ENCODE peak calls at places on chromosomes 5 and 9, in four cellular contexts. One of them, this sample, is unnamed.

GRCh38 chr5:173825215-173825865 is 62.8 kb upstream of the CPEB4 start:
- DNase-seq in K562: no peak
- DNase-seq in WTC11: no peak
- DNase-seq in H1: no peak
- DNase-seq in this sample: peak; percentile 50

GRCh38 chr9:85610074-85610855 is 131.5 kb downstream of the AGTPBP1 start:
- DNase-seq in H1: no peak
- DNase-seq in WTC11: peak; percentile 12
- DNase-seq in K562: peak; percentile 60
- DNase-seq in this sample: peak; percentile 74

GRCh38 chr5:170402508-170402907 is 13.3 kb upstream of the KCNMB1 start:
- DNase-seq in H1: no peak
- DNase-seq in K562: peak; percentile 26
- DNase-seq in WTC11: no peak
- DNase-seq in this sample: no peak

GRCh38 chr9:76586555-76587314 is 127.8 kb downstream of the GCNT1 start:
- DNase-seq in H1: no peak
- DNase-seq in K562: no peak
- DNase-seq in WTC11: no peak
- DNase-seq in this sample: no peak

GRCh38 chr9:80028501-80028900 is 456.7 kb downstream of the TLE4 start:
- DNase-seq in K562: no peak
- DNase-seq in WTC11: no peak
- DNase-seq in H1: no peak
- DNase-seq in this sample: peak; percentile 3

GRCh38 chr9:14313378-14313940 is 482 bp downstream of the NFIB start:
- DNase-seq in K562: no peak
- DNase-seq in H1: peak; percentile 66
- DNase-seq in WTC11: peak; percentile 50
- DNase-seq in this sample: no peak

GRCh38 chr9:33737811-33738606 is 57.4 kb upstream of the PRSS3 start:
- DNase-seq in WTC11: peak; percentile 64
- DNase-seq in H1: peak; percentile 65
- DNase-seq in K562: peak; percentile 28
- DNase-seq in this sample: peak; percentile 59

GRCh38 chr5:113043491-113043931 is 66.9 kb downstream of the DCP2 start:
- DNase-seq in K562: no peak
- DNase-seq in H1: peak; percentile 79
- DNase-seq in WTC11: peak; percentile 81
- DNase-seq in this sample: peak; percentile 88

GRCh38 chr5:77632526-77633268 is 5.8 kb downstream of the OTP start:
- DNase-seq in K562: no peak
- DNase-seq in WTC11: peak; percentile 47
- DNase-seq in H1: peak; percentile 73
- DNase-seq in this sample: peak; percentile 30

GRCh38 chr5:60945760-60946253 is 802 bp downstream of the NDUFAF2 start:
- DNase-seq in K562: peak; percentile 15
- DNase-seq in H1: no peak
- DNase-seq in WTC11: no peak
- DNase-seq in this sample: peak; percentile 30

GRCh38 chr5:109784687-109785086 is 95.0 kb downstream of the MAN2A1 start:
- DNase-seq in H1: no peak
- DNase-seq in WTC11: no peak
- DNase-seq in K562: no peak
- DNase-seq in this sample: peak; percentile 1

GRCh38 chr5:55372130-55372925 is 64.5 kb downstream of the MTREX start:
- DNase-seq in WTC11: no peak
- DNase-seq in H1: no peak
- DNase-seq in K562: no peak
- DNase-seq in this sample: no peak

GRCh38 chr5:30804739-30805313 is 388.7 kb upstream of the CDH6 start:
- DNase-seq in WTC11: peak; percentile 19
- DNase-seq in K562: no peak
- DNase-seq in H1: no peak
- DNase-seq in this sample: no peak

DNA sequence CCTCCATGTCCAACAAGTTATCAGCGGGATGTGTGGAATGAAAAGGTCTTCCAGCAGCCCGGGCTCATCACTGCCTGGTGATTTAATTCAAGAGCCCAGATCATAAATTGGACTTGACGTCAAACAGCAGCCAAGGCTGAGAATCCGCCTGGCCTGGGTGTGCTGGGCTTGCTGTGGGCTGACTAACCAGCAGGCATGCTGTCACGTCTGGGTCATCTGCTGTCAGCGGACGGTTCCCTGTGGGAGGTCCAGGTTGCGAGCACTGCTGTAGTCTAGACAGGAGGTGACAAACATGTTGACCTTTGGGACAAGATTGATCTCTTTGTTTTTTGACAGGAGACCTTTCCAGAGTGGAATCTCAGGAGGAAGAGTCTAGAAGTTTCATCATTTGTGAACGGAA is 289.7 kb downstream of the OSTF1 start:
- DNase-seq in WTC11: no peak
- DNase-seq in H1: no peak
- DNase-seq in K562: no peak
- DNase-seq in this sample: no peak
- TF ChIP-seq TEAD4 in WTC11: no peak
- TF ChIP-seq TEAD4 in H1: no peak
- TF ChIP-seq TEAD4 in K562: no peak
- TF ChIP-seq TEAD4 in this sample: no peak

GRCh38 chr9:93669958-93670207 is 93.5 kb downstream of the PHF2 start:
- DNase-seq in K562: no peak
- DNase-seq in WTC11: no peak
- DNase-seq in H1: no peak
- DNase-seq in this sample: peak; percentile 30

GRCh38 chr9:93668261-93668871 is 92.0 kb downstream of the PHF2 start:
- DNase-seq in H1: peak; percentile 45
- DNase-seq in K562: peak; percentile 94
- DNase-seq in WTC11: peak; percentile 14
- DNase-seq in this sample: no peak

GRCh38 chr9:93669116-93669957 is 93.0 kb downstream of the PHF2 start:
- DNase-seq in H1: peak; percentile 39
- DNase-seq in WTC11: peak; percentile 6
- DNase-seq in K562: no peak
- DNase-seq in this sample: no peak

GRCh38 chr9:93671030-93671358 is 94.6 kb downstream of the PHF2 start:
- DNase-seq in H1: no peak
- DNase-seq in K562: no peak
- DNase-seq in WTC11: no peak
- DNase-seq in this sample: no peak

GRCh38 chr9:93670208-93671029 is 94.0 kb downstream of the PHF2 start:
- DNase-seq in K562: no peak
- DNase-seq in H1: no peak
- DNase-seq in WTC11: peak; percentile 7
- DNase-seq in this sample: peak; percentile 50
- TF ChIP-seq TEAD4 in K562: no peak
- TF ChIP-seq TEAD4 in H1: no peak
- TF ChIP-seq TEAD4 in WTC11: no peak
- TF ChIP-seq TEAD4 in this sample: no peak

GRCh38 chr9:98811051-98811650 is 3.7 kb downstream of the GALNT12 start:
- DNase-seq in K562: no peak
- DNase-seq in WTC11: no peak
- DNase-seq in H1: no peak
- DNase-seq in this sample: no peak
- TF ChIP-seq TEAD4 in K562: no peak
- TF ChIP-seq TEAD4 in WTC11: no peak
- TF ChIP-seq TEAD4 in H1: no peak
- TF ChIP-seq TEAD4 in this sample: no peak

GRCh38 chr9:105142406-105143092 is 101.9 kb upstream of the SLC44A1 start:
- DNase-seq in H1: no peak
- DNase-seq in WTC11: no peak
- DNase-seq in K562: no peak
- DNase-seq in this sample: no peak
- TF ChIP-seq TEAD4 in H1: no peak
- TF ChIP-seq TEAD4 in WTC11: no peak
- TF ChIP-seq TEAD4 in K562: no peak
- TF ChIP-seq TEAD4 in this sample: no peak

GRCh38 chr9:70111042-70111602 is 67.5 kb downstream of the MAMDC2 start:
- DNase-seq in K562: peak; percentile 59
- DNase-seq in H1: peak; percentile 89
- DNase-seq in WTC11: peak; percentile 90
- DNase-seq in this sample: peak; percentile 39

GRCh38 chr9:70111641-70112236 is 68.1 kb downstream of the MAMDC2 start:
- DNase-seq in K562: no peak
- DNase-seq in WTC11: no peak
- DNase-seq in H1: peak; percentile 16
- DNase-seq in this sample: no peak

GRCh38 chr9:70114898-70115297 is 71.2 kb downstream of the MAMDC2 start:
- DNase-seq in H1: no peak
- DNase-seq in K562: no peak
- DNase-seq in WTC11: no peak
- DNase-seq in this sample: no peak

GRCh38 chr9:70112981-70113380 is 69.3 kb downstream of the MAMDC2 start:
- DNase-seq in H1: peak; percentile 38
- DNase-seq in WTC11: no peak
- DNase-seq in K562: no peak
- DNase-seq in this sample: no peak

DNA sequence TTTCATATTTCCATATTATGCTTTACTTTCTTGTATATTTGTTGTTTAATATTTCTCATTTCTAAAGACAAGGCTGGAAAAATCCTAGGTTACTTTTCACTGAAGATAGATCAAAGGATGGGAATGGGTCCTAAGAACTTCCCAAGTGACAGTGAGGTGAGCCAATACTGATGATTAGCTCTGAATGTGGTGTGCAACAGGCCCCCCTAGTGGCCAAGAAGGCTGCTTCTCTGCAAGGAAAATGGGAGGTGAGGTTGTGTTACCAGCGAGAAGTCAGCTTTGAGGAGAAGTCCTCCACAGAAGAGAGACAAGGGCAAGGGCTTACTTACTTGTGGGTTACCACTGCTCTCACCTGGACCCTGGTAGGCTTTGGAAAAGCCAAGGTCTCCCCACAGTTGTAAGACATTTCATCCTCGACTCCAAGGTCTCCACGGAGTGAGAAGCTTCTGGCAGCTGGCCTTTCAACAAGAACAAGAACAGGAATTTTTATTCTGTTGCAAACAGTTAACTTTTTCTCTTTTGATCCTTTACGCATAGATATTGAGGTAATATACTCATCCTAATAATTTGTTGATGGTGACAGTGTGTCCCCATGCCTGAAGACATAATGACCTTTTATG is 69.9 kb downstream of the MAMDC2 start:
- DNase-seq in H1: peak; percentile 65
- DNase-seq in K562: peak; percentile 29
- DNase-seq in WTC11: peak; percentile 54
- DNase-seq in this sample: peak; percentile 47
- TF ChIP-seq TEAD4 in H1: no peak
- TF ChIP-seq TEAD4 in K562: no peak
- TF ChIP-seq TEAD4 in WTC11: no peak
- TF ChIP-seq TEAD4 in this sample: no peak

GRCh38 chr5:308672-309271 is 12.7 kb upstream of the AHRR start:
- DNase-seq in K562: peak; percentile 34
- DNase-seq in H1: no peak
- DNase-seq in WTC11: no peak
- DNase-seq in this sample: peak; percentile 39
- TF ChIP-seq TEAD4 in K562: no peak
- TF ChIP-seq TEAD4 in H1: peak; percentile 22
- TF ChIP-seq TEAD4 in WTC11: no peak
- TF ChIP-seq TEAD4 in this sample: no peak

DNA sequence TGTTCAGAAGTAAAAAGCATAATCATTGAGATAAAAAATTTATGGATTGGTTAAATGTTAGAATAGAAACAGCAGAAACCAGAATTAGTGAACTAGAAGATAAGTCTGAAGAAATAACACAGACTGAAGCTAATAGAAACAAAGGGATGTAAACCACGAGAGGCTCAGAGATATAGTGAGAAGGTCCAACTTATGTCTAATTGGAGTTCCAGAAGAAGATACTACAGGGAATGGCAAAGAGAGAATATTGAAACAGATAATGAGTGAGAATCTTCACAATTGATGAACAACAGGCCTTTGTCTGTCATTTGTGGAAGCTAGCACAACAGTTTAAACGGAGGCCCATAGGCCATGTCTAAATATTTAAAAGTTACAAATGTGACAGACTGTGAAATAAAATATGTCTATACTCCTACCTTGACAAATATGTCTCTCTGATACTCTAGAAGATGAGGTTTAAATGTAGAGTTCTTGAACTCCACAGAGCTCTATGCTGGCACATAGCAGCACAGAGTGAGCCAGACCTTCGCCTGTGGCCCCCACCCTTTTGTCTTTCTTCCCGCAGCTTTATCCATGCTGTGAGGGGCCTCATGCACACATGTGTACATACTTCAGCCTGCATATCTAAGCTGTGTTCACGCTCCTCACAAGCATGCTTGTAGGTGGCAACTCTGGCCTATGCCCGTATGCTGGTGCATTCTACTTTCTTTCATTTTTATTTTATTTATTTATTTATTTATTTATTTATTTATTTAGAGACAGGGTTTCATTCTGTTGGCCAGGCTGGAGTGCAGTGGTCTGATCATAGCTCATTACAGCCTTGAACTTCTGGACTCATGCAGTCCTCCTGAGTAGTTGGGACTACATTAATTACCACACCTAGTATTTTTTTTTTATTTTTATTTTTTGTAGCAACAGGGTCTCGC is 45.0 kb upstream of the ABL1 start:
- DNase-seq in K562: peak; percentile 61
- DNase-seq in WTC11: no peak
- DNase-seq in H1: no peak
- DNase-seq in this sample: no peak
- TF ChIP-seq TEAD4 in K562: no peak
- TF ChIP-seq TEAD4 in WTC11: no peak
- TF ChIP-seq TEAD4 in H1: no peak
- TF ChIP-seq TEAD4 in this sample: no peak